ENCODE peak calls at places on chromosomes 6 and 20, in eight cellular contexts. One of them, this sample, is unnamed.

GRCh38 chr20:48618631-48619030 is 209.2 kb downstream of the PREX1 start:
- DNase-seq in activated CD4-positive, alpha-beta T cell treated with anti-CD3 and anti-CD28 coated beads, Interleukin-2, amount 50 U/mL, for 24 hours: no peak
- DNase-seq in occipital lobe: no peak
- DNase-seq in KBM-7: no peak
- DNase-seq in ACHN: no peak
- DNase-seq in AG20443: no peak
- DNase-seq in T-helper 17 cell: no peak
- DNase-seq in GM04504: no peak
- DNase-seq in this sample: no peak

GRCh38 chr20:38299963-38300362 is 4.0 kb upstream of the BPI start:
- DNase-seq in activated CD4-positive, alpha-beta T cell treated with anti-CD3 and anti-CD28 coated beads, Interleukin-2, amount 50 U/mL, for 24 hours: no peak
- DNase-seq in occipital lobe: no peak
- DNase-seq in KBM-7: no peak
- DNase-seq in ACHN: no peak
- DNase-seq in AG20443: no peak
- DNase-seq in T-helper 17 cell: no peak
- DNase-seq in GM04504: no peak
- DNase-seq in this sample: peak; percentile 70

GRCh38 chr6:6315660-6316059 is 4.8 kb downstream of the F13A1 start:
- DNase-seq in activated CD4-positive, alpha-beta T cell treated with anti-CD3 and anti-CD28 coated beads, Interleukin-2, amount 50 U/mL, for 24 hours: no peak
- DNase-seq in occipital lobe: no peak
- DNase-seq in KBM-7: peak; percentile 46
- DNase-seq in ACHN: peak; percentile 37
- DNase-seq in AG20443: peak; percentile 65
- DNase-seq in T-helper 17 cell: no peak
- DNase-seq in GM04504: no peak
- DNase-seq in this sample: peak; percentile 19

GRCh38 chr6:156427345-156427744 is 349.8 kb upstream of the ARID1B start:
- DNase-seq in activated CD4-positive, alpha-beta T cell treated with anti-CD3 and anti-CD28 coated beads, Interleukin-2, amount 50 U/mL, for 24 hours: no peak
- DNase-seq in occipital lobe: no peak
- DNase-seq in KBM-7: no peak
- DNase-seq in ACHN: no peak
- DNase-seq in AG20443: peak; percentile 70
- DNase-seq in T-helper 17 cell: no peak
- DNase-seq in GM04504: peak; percentile 73
- DNase-seq in this sample: no peak

GRCh38 chr6:110874880-110875547 is 429 bp downstream of the AMD1 start:
- DNase-seq in activated CD4-positive, alpha-beta T cell treated with anti-CD3 and anti-CD28 coated beads, Interleukin-2, amount 50 U/mL, for 24 hours: peak; percentile 39
- DNase-seq in occipital lobe: no peak
- DNase-seq in KBM-7: no peak
- DNase-seq in ACHN: peak; percentile 34
- DNase-seq in AG20443: peak; percentile 34
- DNase-seq in T-helper 17 cell: peak; percentile 27
- DNase-seq in GM04504: no peak
- DNase-seq in this sample: no peak

GRCh38 chr6:20811112-20811746 is 277.0 kb downstream of the CDKAL1 start:
- DNase-seq in activated CD4-positive, alpha-beta T cell treated with anti-CD3 and anti-CD28 coated beads, Interleukin-2, amount 50 U/mL, for 24 hours: no peak
- DNase-seq in occipital lobe: no peak
- DNase-seq in KBM-7: peak; percentile 12
- DNase-seq in ACHN: peak; percentile 92
- DNase-seq in AG20443: peak; percentile 82
- DNase-seq in T-helper 17 cell: no peak
- DNase-seq in GM04504: peak; percentile 75
- DNase-seq in this sample: no peak

GRCh38 chr6:15491255-15491985 is 171.4 kb downstream of the DTNBP1 start:
- DNase-seq in activated CD4-positive, alpha-beta T cell treated with anti-CD3 and anti-CD28 coated beads, Interleukin-2, amount 50 U/mL, for 24 hours: peak; percentile 52
- DNase-seq in occipital lobe: peak; percentile 78
- DNase-seq in KBM-7: peak; percentile 57
- DNase-seq in ACHN: peak; percentile 40
- DNase-seq in AG20443: peak; percentile 82
- DNase-seq in T-helper 17 cell: peak; percentile 66
- DNase-seq in GM04504: peak; percentile 72
- DNase-seq in this sample: peak; percentile 60

GRCh38 chr20:44075191-44075949 is 111.6 kb downstream of the JPH2 start:
- DNase-seq in activated CD4-positive, alpha-beta T cell treated with anti-CD3 and anti-CD28 coated beads, Interleukin-2, amount 50 U/mL, for 24 hours: no peak
- DNase-seq in occipital lobe: no peak
- DNase-seq in KBM-7: no peak
- DNase-seq in ACHN: no peak
- DNase-seq in AG20443: no peak
- DNase-seq in T-helper 17 cell: no peak
- DNase-seq in GM04504: no peak
- DNase-seq in this sample: peak; percentile 27

GRCh38 chr20:25622450-25623224 is 1.2 kb downstream of the NANP start:
- DNase-seq in activated CD4-positive, alpha-beta T cell treated with anti-CD3 and anti-CD28 coated beads, Interleukin-2, amount 50 U/mL, for 24 hours: no peak
- DNase-seq in occipital lobe: no peak
- DNase-seq in KBM-7: no peak
- DNase-seq in ACHN: no peak
- DNase-seq in AG20443: no peak
- DNase-seq in T-helper 17 cell: no peak
- DNase-seq in GM04504: peak; percentile 12
- DNase-seq in this sample: no peak

GRCh38 chr20:19291024-19291817 is 78.8 kb downstream of the SLC24A3 start:
- DNase-seq in activated CD4-positive, alpha-beta T cell treated with anti-CD3 and anti-CD28 coated beads, Interleukin-2, amount 50 U/mL, for 24 hours: no peak
- DNase-seq in occipital lobe: no peak
- DNase-seq in KBM-7: no peak
- DNase-seq in ACHN: no peak
- DNase-seq in AG20443: no peak
- DNase-seq in T-helper 17 cell: no peak
- DNase-seq in GM04504: no peak
- DNase-seq in this sample: no peak

GRCh38 chr6:151916075-151916474 is 108.6 kb downstream of the ESR1 start:
- DNase-seq in activated CD4-positive, alpha-beta T cell treated with anti-CD3 and anti-CD28 coated beads, Interleukin-2, amount 50 U/mL, for 24 hours: no peak
- DNase-seq in occipital lobe: no peak
- DNase-seq in KBM-7: no peak
- DNase-seq in ACHN: no peak
- DNase-seq in AG20443: no peak
- DNase-seq in T-helper 17 cell: no peak
- DNase-seq in GM04504: no peak
- DNase-seq in this sample: no peak

GRCh38 chr20:32737371-32738223 is 5.7 kb downstream of the COMMD7 start:
- DNase-seq in activated CD4-positive, alpha-beta T cell treated with anti-CD3 and anti-CD28 coated beads, Interleukin-2, amount 50 U/mL, for 24 hours: no peak
- DNase-seq in occipital lobe: no peak
- DNase-seq in KBM-7: no peak
- DNase-seq in ACHN: peak; percentile 47
- DNase-seq in AG20443: peak; percentile 45
- DNase-seq in T-helper 17 cell: peak; percentile 14
- DNase-seq in GM04504: no peak
- DNase-seq in this sample: no peak

GRCh38 chr6:45625191-45625664 is 247.5 kb upstream of the SUPT3H start:
- DNase-seq in activated CD4-positive, alpha-beta T cell treated with anti-CD3 and anti-CD28 coated beads, Interleukin-2, amount 50 U/mL, for 24 hours: no peak
- DNase-seq in occipital lobe: no peak
- DNase-seq in KBM-7: no peak
- DNase-seq in ACHN: peak; percentile 15
- DNase-seq in AG20443: peak; percentile 32
- DNase-seq in T-helper 17 cell: no peak
- DNase-seq in GM04504: no peak
- DNase-seq in this sample: no peak

GRCh38 chr6:144897441-144897921 is 612.3 kb downstream of the UTRN start:
- DNase-seq in activated CD4-positive, alpha-beta T cell treated with anti-CD3 and anti-CD28 coated beads, Interleukin-2, amount 50 U/mL, for 24 hours: no peak
- DNase-seq in occipital lobe: no peak
- DNase-seq in KBM-7: no peak
- DNase-seq in ACHN: peak; percentile 56
- DNase-seq in AG20443: peak; percentile 76
- DNase-seq in T-helper 17 cell: no peak
- DNase-seq in GM04504: peak; percentile 83
- DNase-seq in this sample: no peak

GRCh38 chr6:170208171-170208601 is 82.7 kb downstream of the DLL1 start:
- DNase-seq in activated CD4-positive, alpha-beta T cell treated with anti-CD3 and anti-CD28 coated beads, Interleukin-2, amount 50 U/mL, for 24 hours: no peak
- DNase-seq in occipital lobe: no peak
- DNase-seq in KBM-7: no peak
- DNase-seq in ACHN: no peak
- DNase-seq in AG20443: no peak
- DNase-seq in T-helper 17 cell: no peak
- DNase-seq in GM04504: no peak
- DNase-seq in this sample: peak; percentile 1

GRCh38 chr20:50534567-50534966 is 24.4 kb downstream of the PTPN1 start:
- DNase-seq in activated CD4-positive, alpha-beta T cell treated with anti-CD3 and anti-CD28 coated beads, Interleukin-2, amount 50 U/mL, for 24 hours: no peak
- DNase-seq in occipital lobe: no peak
- DNase-seq in KBM-7: no peak
- DNase-seq in ACHN: peak; percentile 70
- DNase-seq in AG20443: peak; percentile 25
- DNase-seq in T-helper 17 cell: no peak
- DNase-seq in GM04504: peak; percentile 58
- DNase-seq in this sample: no peak

GRCh38 chr6:14182916-14183315 is 65.3 kb downstream of the CD83 start:
- DNase-seq in activated CD4-positive, alpha-beta T cell treated with anti-CD3 and anti-CD28 coated beads, Interleukin-2, amount 50 U/mL, for 24 hours: no peak
- DNase-seq in occipital lobe: no peak
- DNase-seq in KBM-7: no peak
- DNase-seq in ACHN: no peak
- DNase-seq in AG20443: no peak
- DNase-seq in T-helper 17 cell: no peak
- DNase-seq in GM04504: no peak
- DNase-seq in this sample: no peak

GRCh38 chr6:43076928-43077809 is 1.1 kb downstream of the PTK7 start:
- DNase-seq in activated CD4-positive, alpha-beta T cell treated with anti-CD3 and anti-CD28 coated beads, Interleukin-2, amount 50 U/mL, for 24 hours: no peak
- DNase-seq in occipital lobe: no peak
- DNase-seq in KBM-7: peak; percentile 44
- DNase-seq in ACHN: peak; percentile 32
- DNase-seq in AG20443: peak; percentile 39
- DNase-seq in T-helper 17 cell: no peak
- DNase-seq in GM04504: no peak
- DNase-seq in this sample: peak; percentile 63

GRCh38 chr6:148263961-148264360 is 78.7 kb upstream of the SASH1 start:
- DNase-seq in activated CD4-positive, alpha-beta T cell treated with anti-CD3 and anti-CD28 coated beads, Interleukin-2, amount 50 U/mL, for 24 hours: no peak
- DNase-seq in occipital lobe: no peak
- DNase-seq in KBM-7: no peak
- DNase-seq in ACHN: no peak
- DNase-seq in AG20443: no peak
- DNase-seq in T-helper 17 cell: no peak
- DNase-seq in GM04504: no peak
- DNase-seq in this sample: no peak

GRCh38 chr6:133681880-133682279 is 207.0 kb upstream of the TCF21 start:
- DNase-seq in activated CD4-positive, alpha-beta T cell treated with anti-CD3 and anti-CD28 coated beads, Interleukin-2, amount 50 U/mL, for 24 hours: no peak
- DNase-seq in occipital lobe: no peak
- DNase-seq in KBM-7: no peak
- DNase-seq in ACHN: no peak
- DNase-seq in AG20443: no peak
- DNase-seq in T-helper 17 cell: no peak
- DNase-seq in GM04504: no peak
- DNase-seq in this sample: no peak

GRCh38 chr6:16903470-16903869 is 142.2 kb upstream of the ATXN1 start:
- DNase-seq in activated CD4-positive, alpha-beta T cell treated with anti-CD3 and anti-CD28 coated beads, Interleukin-2, amount 50 U/mL, for 24 hours: no peak
- DNase-seq in occipital lobe: no peak
- DNase-seq in KBM-7: peak; percentile 4
- DNase-seq in ACHN: no peak
- DNase-seq in AG20443: peak; percentile 61
- DNase-seq in T-helper 17 cell: no peak
- DNase-seq in GM04504: peak; percentile 35
- DNase-seq in this sample: no peak

GRCh38 chr20:49593441-49594142 is 25.7 kb upstream of the PTGIS start:
- DNase-seq in activated CD4-positive, alpha-beta T cell treated with anti-CD3 and anti-CD28 coated beads, Interleukin-2, amount 50 U/mL, for 24 hours: no peak
- DNase-seq in occipital lobe: no peak
- DNase-seq in KBM-7: no peak
- DNase-seq in ACHN: no peak
- DNase-seq in AG20443: no peak
- DNase-seq in T-helper 17 cell: no peak
- DNase-seq in GM04504: no peak
- DNase-seq in this sample: no peak

GRCh38 chr6:41546866-41547798 is 951 bp downstream of the FOXP4 start:
- DNase-seq in activated CD4-positive, alpha-beta T cell treated with anti-CD3 and anti-CD28 coated beads, Interleukin-2, amount 50 U/mL, for 24 hours: no peak
- DNase-seq in occipital lobe: no peak
- DNase-seq in KBM-7: peak; percentile 35
- DNase-seq in ACHN: peak; percentile 36
- DNase-seq in AG20443: peak; percentile 70
- DNase-seq in T-helper 17 cell: no peak
- DNase-seq in GM04504: no peak
- DNase-seq in this sample: no peak

GRCh38 chr20:36214684-36215256 is 21.5 kb upstream of the AAR2 start:
- DNase-seq in activated CD4-positive, alpha-beta T cell treated with anti-CD3 and anti-CD28 coated beads, Interleukin-2, amount 50 U/mL, for 24 hours: no peak
- DNase-seq in occipital lobe: no peak
- DNase-seq in KBM-7: peak; percentile 19
- DNase-seq in ACHN: peak; percentile 13
- DNase-seq in AG20443: peak; percentile 57
- DNase-seq in T-helper 17 cell: no peak
- DNase-seq in GM04504: no peak
- DNase-seq in this sample: no peak

GRCh38 chr6:155171747-155172191 is 92.0 kb upstream of the CLDN20 start:
- DNase-seq in activated CD4-positive, alpha-beta T cell treated with anti-CD3 and anti-CD28 coated beads, Interleukin-2, amount 50 U/mL, for 24 hours: no peak
- DNase-seq in occipital lobe: no peak
- DNase-seq in KBM-7: no peak
- DNase-seq in ACHN: no peak
- DNase-seq in AG20443: no peak
- DNase-seq in T-helper 17 cell: no peak
- DNase-seq in GM04504: no peak
- DNase-seq in this sample: no peak

GRCh38 chr6:114445846-114446245 is 103.0 kb upstream of the HS3ST5 start:
- DNase-seq in activated CD4-positive, alpha-beta T cell treated with anti-CD3 and anti-CD28 coated beads, Interleukin-2, amount 50 U/mL, for 24 hours: no peak
- DNase-seq in occipital lobe: no peak
- DNase-seq in KBM-7: no peak
- DNase-seq in ACHN: no peak
- DNase-seq in AG20443: no peak
- DNase-seq in T-helper 17 cell: no peak
- DNase-seq in GM04504: no peak
- DNase-seq in this sample: no peak

GRCh38 chr20:33606114-33606771 is 55.9 kb upstream of the C20orf144 start:
- DNase-seq in activated CD4-positive, alpha-beta T cell treated with anti-CD3 and anti-CD28 coated beads, Interleukin-2, amount 50 U/mL, for 24 hours: no peak
- DNase-seq in occipital lobe: no peak
- DNase-seq in KBM-7: no peak
- DNase-seq in ACHN: no peak
- DNase-seq in AG20443: no peak
- DNase-seq in T-helper 17 cell: no peak
- DNase-seq in GM04504: no peak
- DNase-seq in this sample: no peak

GRCh38 chr20:62644802-62645496 is 2.6 kb downstream of the SLCO4A1 start:
- DNase-seq in activated CD4-positive, alpha-beta T cell treated with anti-CD3 and anti-CD28 coated beads, Interleukin-2, amount 50 U/mL, for 24 hours: no peak
- DNase-seq in occipital lobe: no peak
- DNase-seq in KBM-7: no peak
- DNase-seq in ACHN: no peak
- DNase-seq in AG20443: no peak
- DNase-seq in T-helper 17 cell: no peak
- DNase-seq in GM04504: no peak
- DNase-seq in this sample: no peak

GRCh38 chr20:60224914-60225313 is 266.7 kb downstream of the CDH26 start:
- DNase-seq in activated CD4-positive, alpha-beta T cell treated with anti-CD3 and anti-CD28 coated beads, Interleukin-2, amount 50 U/mL, for 24 hours: no peak
- DNase-seq in occipital lobe: no peak
- DNase-seq in KBM-7: peak; percentile 68
- DNase-seq in ACHN: peak; percentile 39
- DNase-seq in AG20443: no peak
- DNase-seq in T-helper 17 cell: no peak
- DNase-seq in GM04504: no peak
- DNase-seq in this sample: no peak

This sample was measured in breast epithelium.